ENCODE peak calls at places on chromosomes 11 and 22, in seven cellular contexts. One of them, this sample, is unnamed.

GRCh38 chr22:47282366-47282765 is 519.9 kb downstream of the TBC1D22A start:
- DNase-seq in brain microvascular endothelial cell: no peak
- DNase-seq in glutamatergic neuron: no peak
- DNase-seq in NCI-H2081: no peak
- DNase-seq in AG20443: no peak
- DNase-seq in posterior cingulate gyrus: no peak
- DNase-seq in fibroblast of villous mesenchyme: no peak
- DNase-seq in this sample: no peak

GRCh38 chr11:64352099-64353005 is 6.6 kb upstream of the RPS6KA4 start:
- DNase-seq in brain microvascular endothelial cell: no peak
- DNase-seq in glutamatergic neuron: no peak
- DNase-seq in NCI-H2081: peak
- DNase-seq in AG20443: no peak
- DNase-seq in posterior cingulate gyrus: no peak
- DNase-seq in fibroblast of villous mesenchyme: no peak
- DNase-seq in this sample: no peak

GRCh38 chr11:110606415-110606814 is 105.8 kb downstream of the ARHGAP20 start:
- DNase-seq in brain microvascular endothelial cell: no peak
- DNase-seq in glutamatergic neuron: no peak
- DNase-seq in NCI-H2081: no peak
- DNase-seq in AG20443: no peak
- DNase-seq in posterior cingulate gyrus: no peak
- DNase-seq in fibroblast of villous mesenchyme: no peak
- DNase-seq in this sample: no peak

GRCh38 chr11:77019976-77020591 is 14.1 kb upstream of the B3GNT6 start:
- DNase-seq in brain microvascular endothelial cell: peak
- DNase-seq in glutamatergic neuron: no peak
- DNase-seq in NCI-H2081: no peak
- DNase-seq in AG20443: no peak
- DNase-seq in posterior cingulate gyrus: no peak
- DNase-seq in fibroblast of villous mesenchyme: no peak
- DNase-seq in this sample: no peak

GRCh38 chr11:73758451-73758850 is 2.4 kb downstream of the RAB6A start:
- DNase-seq in brain microvascular endothelial cell: no peak
- DNase-seq in glutamatergic neuron: no peak
- DNase-seq in NCI-H2081: no peak
- DNase-seq in AG20443: no peak
- DNase-seq in posterior cingulate gyrus: no peak
- DNase-seq in fibroblast of villous mesenchyme: no peak
- DNase-seq in this sample: no peak

GRCh38 chr11:100576044-100577021 is 110.8 kb upstream of the ARHGAP42 start:
- DNase-seq in brain microvascular endothelial cell: peak
- DNase-seq in glutamatergic neuron: no peak
- DNase-seq in NCI-H2081: peak
- DNase-seq in AG20443: peak
- DNase-seq in posterior cingulate gyrus: no peak
- DNase-seq in fibroblast of villous mesenchyme: peak
- DNase-seq in this sample: no peak

GRCh38 chr11:69703711-69704507 is at the start of gene FGF19:
- DNase-seq in brain microvascular endothelial cell: no peak
- DNase-seq in glutamatergic neuron: no peak
- DNase-seq in NCI-H2081: no peak
- DNase-seq in AG20443: peak
- DNase-seq in posterior cingulate gyrus: no peak
- DNase-seq in fibroblast of villous mesenchyme: no peak
- DNase-seq in this sample: no peak

GRCh38 chr11:31769241-31769640 is 41.9 kb downstream of the PAX6 start:
- DNase-seq in brain microvascular endothelial cell: no peak
- DNase-seq in glutamatergic neuron: no peak
- DNase-seq in NCI-H2081: no peak
- DNase-seq in AG20443: no peak
- DNase-seq in posterior cingulate gyrus: no peak
- DNase-seq in fibroblast of villous mesenchyme: no peak
- DNase-seq in this sample: no peak

GRCh38 chr22:46250783-46251125 is 661 bp upstream of the CDPF1 start:
- DNase-seq in brain microvascular endothelial cell: no peak
- DNase-seq in glutamatergic neuron: no peak
- DNase-seq in NCI-H2081: no peak
- DNase-seq in AG20443: no peak
- DNase-seq in posterior cingulate gyrus: no peak
- DNase-seq in fibroblast of villous mesenchyme: no peak
- DNase-seq in this sample: no peak

GRCh38 chr11:34050536-34050935 is 995 bp upstream of the CAPRIN1 start:
- DNase-seq in brain microvascular endothelial cell: peak
- DNase-seq in glutamatergic neuron: no peak
- DNase-seq in NCI-H2081: no peak
- DNase-seq in AG20443: peak
- DNase-seq in posterior cingulate gyrus: no peak
- DNase-seq in fibroblast of villous mesenchyme: peak
- DNase-seq in this sample: peak

GRCh38 chr11:114774599-114775365 is 96.5 kb downstream of the NXPE2 start:
- DNase-seq in brain microvascular endothelial cell: no peak
- DNase-seq in glutamatergic neuron: peak
- DNase-seq in NCI-H2081: peak
- DNase-seq in AG20443: peak
- DNase-seq in posterior cingulate gyrus: peak
- DNase-seq in fibroblast of villous mesenchyme: peak
- DNase-seq in this sample: no peak

GRCh38 chr11:92415246-92415645 is 190.6 kb downstream of the FAT3 start:
- DNase-seq in brain microvascular endothelial cell: no peak
- DNase-seq in glutamatergic neuron: no peak
- DNase-seq in NCI-H2081: no peak
- DNase-seq in AG20443: peak
- DNase-seq in posterior cingulate gyrus: no peak
- DNase-seq in fibroblast of villous mesenchyme: no peak
- DNase-seq in this sample: no peak

GRCh38 chr11:326842-327580 is 6.4 kb upstream of the IFITM3 start:
- DNase-seq in brain microvascular endothelial cell: peak
- DNase-seq in glutamatergic neuron: no peak
- DNase-seq in NCI-H2081: no peak
- DNase-seq in AG20443: no peak
- DNase-seq in posterior cingulate gyrus: peak
- DNase-seq in fibroblast of villous mesenchyme: peak
- DNase-seq in this sample: no peak

GRCh38 chr22:49756201-49756600 is 71.5 kb downstream of the BRD1 start:
- DNase-seq in brain microvascular endothelial cell: no peak
- DNase-seq in glutamatergic neuron: no peak
- DNase-seq in NCI-H2081: no peak
- DNase-seq in AG20443: no peak
- DNase-seq in posterior cingulate gyrus: no peak
- DNase-seq in fibroblast of villous mesenchyme: no peak
- DNase-seq in this sample: no peak

GRCh38 chr11:7600205-7600775 is 73.0 kb downstream of the CYB5R2 start:
- DNase-seq in brain microvascular endothelial cell: peak
- DNase-seq in glutamatergic neuron: no peak
- DNase-seq in NCI-H2081: no peak
- DNase-seq in AG20443: peak
- DNase-seq in posterior cingulate gyrus: no peak
- DNase-seq in fibroblast of villous mesenchyme: peak
- DNase-seq in this sample: peak

GRCh38 chr11:10931761-10932700 is 74.2 kb upstream of the ZBED5 start:
- DNase-seq in brain microvascular endothelial cell: peak
- DNase-seq in glutamatergic neuron: peak
- DNase-seq in NCI-H2081: peak
- DNase-seq in AG20443: no peak
- DNase-seq in posterior cingulate gyrus: peak
- DNase-seq in fibroblast of villous mesenchyme: no peak
- DNase-seq in this sample: no peak

GRCh38 chr11:19306570-19306969 is 65.8 kb upstream of the E2F8 start:
- DNase-seq in brain microvascular endothelial cell: no peak
- DNase-seq in glutamatergic neuron: no peak
- DNase-seq in NCI-H2081: no peak
- DNase-seq in AG20443: no peak
- DNase-seq in posterior cingulate gyrus: no peak
- DNase-seq in fibroblast of villous mesenchyme: no peak
- DNase-seq in this sample: no peak

This sample was measured in hepatic stellate cell.